ENCODE peak calls at places on chromosomes 11 and 22, in five cellular contexts. One of them, this sample, is unnamed.

GRCh38 chr11:110903830-110904229 is 191.6 kb upstream of the ARHGAP20 start:
- DNase-seq in NCI-H1417: no peak
- DNase-seq in BJ: no peak
- DNase-seq in GM18507: no peak
- DNase-seq in NCI-H1105: no peak
- DNase-seq in this sample: no peak

GRCh38 chr22:38299001-38299651 is 18.1 kb downstream of the CSNK1E start:
- DNase-seq in NCI-H1417: no peak
- DNase-seq in NCI-H1105: no peak
- DNase-seq in GM18507: no peak
- DNase-seq in BJ: no peak
- DNase-seq in this sample: no peak

GRCh38 chr22:46881373-46882118 is 119.1 kb downstream of the TBC1D22A start:
- DNase-seq in BJ: no peak
- DNase-seq in GM18507: no peak
- DNase-seq in NCI-H1105: no peak
- DNase-seq in NCI-H1417: no peak
- DNase-seq in this sample: no peak

GRCh38 chr11:111974451-111974850 is 37.3 kb downstream of the DIXDC1 start:
- DNase-seq in NCI-H1105: no peak
- DNase-seq in NCI-H1417: no peak
- DNase-seq in BJ: no peak
- DNase-seq in GM18507: no peak
- DNase-seq in this sample: no peak

GRCh38 chr11:116515666-116516184 is 257.1 kb downstream of the BUD13 start:
- DNase-seq in NCI-H1417: peak; percentile 84
- DNase-seq in BJ: no peak
- DNase-seq in GM18507: no peak
- DNase-seq in NCI-H1105: peak; percentile 93
- DNase-seq in this sample: no peak

GRCh38 chr11:79342686-79343085 is 98.1 kb downstream of the TENM4 start:
- DNase-seq in BJ: no peak
- DNase-seq in NCI-H1105: no peak
- DNase-seq in NCI-H1417: no peak
- DNase-seq in GM18507: no peak
- DNase-seq in this sample: no peak

GRCh38 chr11:114596175-114596919 is 761 bp upstream of the NXPE4 start:
- DNase-seq in GM18507: no peak
- DNase-seq in BJ: no peak
- DNase-seq in NCI-H1417: no peak
- DNase-seq in NCI-H1105: no peak
- DNase-seq in this sample: no peak

GRCh38 chr11:74819400-74819799 is 70.8 kb downstream of the RNF169 start:
- DNase-seq in NCI-H1105: no peak
- DNase-seq in NCI-H1417: no peak
- DNase-seq in BJ: no peak
- DNase-seq in GM18507: no peak
- DNase-seq in this sample: no peak

This sample was measured in GM12878.